ENCODE peak calls at places on chromosomes 16 and 17, in nine cellular contexts. F is CD4-positive, alpha-beta T cell; Z is AG10803; Q is body of pancreas; B is adrenal gland; N is GM06990; T is cardiac muscle cell; R is transverse colon; U is psoas muscle. E is an unnamed sample.

GRCh38 chr16:75288596-75289120 is 37.2 kb upstream of the BCAR1 start:
- DNase-seq in U (no peak), Q (no peak), N (no peak), R (no peak), F (peak), B (no peak), T (no peak), Z (no peak), E (no peak)

GRCh38 chr17:17062866-17063265 is 20.6 kb downstream of the MPRIP start:
- DNase-seq in U (no peak), Z (no peak), Q (no peak), N (no peak), T (no peak), F (no peak), R (no peak), B (peak), E (no peak)

GRCh38 chr16:30748634-30749445 is 615 bp downstream of the PHKG2 start:
- DNase-seq in N (no peak), R (peak), Q (peak), B (peak), U (peak), F (no peak), T (peak), Z (peak), E (peak)

GRCh38 chr16:17273142-17273561 is 197.6 kb downstream of the XYLT1 start:
- DNase-seq in U (no peak), Q (no peak), N (no peak), F (no peak), B (peak), T (peak), Z (peak), R (no peak), E (peak)

GRCh38 chr16:85370881-85371651 is 242.1 kb upstream of the GSE1 start:
- DNase-seq in B (peak), R (peak), N (no peak), T (no peak), Q (no peak), U (peak), F (no peak), Z (peak), E (no peak)

GRCh38 chr17:40522250-40522960 is 21.0 kb upstream of the TNS4 start:
- DNase-seq in Q (no peak), Z (peak), N (no peak), F (no peak), R (no peak), T (peak), U (no peak), B (no peak), E (no peak)

GRCh38 chr16:90020838-90021382 is 1.7 kb upstream of the DBNDD1 start:
- DNase-seq in Z (peak), F (no peak), N (no peak), Q (no peak), U (no peak), R (no peak), T (no peak), B (no peak), E (no peak)

GRCh38 chr16:85344502-85345128 is 232.3 kb upstream of the CIBAR2 start:
- DNase-seq in Z (no peak), F (no peak), R (no peak), T (no peak), B (no peak), Q (no peak), N (no peak), U (no peak), E (no peak)

GRCh38 chr16:47711809-47712208 is 250.7 kb downstream of the PHKB start:
- DNase-seq in B (no peak), N (no peak), F (no peak), U (no peak), Q (no peak), T (no peak), R (no peak), Z (no peak), E (no peak)

GRCh38 chr17:40025991-40026815 is 11.0 kb downstream of the CSF3 start:
- DNase-seq in U (no peak), F (peak), N (no peak), B (no peak), R (no peak), Z (no peak), Q (no peak), T (no peak), E (peak)

DNA sequence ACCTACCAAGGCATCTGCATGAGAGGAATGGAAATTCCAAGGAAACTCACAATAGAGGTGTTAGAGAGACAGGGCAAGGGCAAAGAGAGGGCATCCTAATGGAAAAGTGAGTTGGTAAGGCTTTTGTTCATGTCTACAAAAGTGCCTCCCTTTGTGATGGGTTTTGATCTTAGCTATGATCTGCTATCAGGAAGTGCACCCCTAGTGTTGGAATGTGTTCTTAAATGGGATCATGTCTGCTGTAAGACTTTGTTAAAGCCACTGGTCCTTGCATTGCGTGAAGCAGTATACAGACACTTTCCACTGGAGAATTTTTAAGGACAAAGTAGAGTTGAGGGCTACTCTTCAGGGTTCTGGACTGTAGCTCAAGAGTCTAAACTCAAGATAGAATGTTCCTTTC is 92.0 kb downstream of the MAP2K6 start:
- DNase-seq in Z (no peak), R (no peak), F (no peak), Q (no peak), B (no peak), N (no peak), U (no peak), T (no peak), E (no peak)
- TF ChIP-seq CTCF in Z (peak), R (peak), F (peak), Q (no peak), B (no peak), N (peak), U (no peak), T (peak), E (no peak)

GRCh38 chr17:11140501-11140900 is 100.5 kb upstream of the SHISA6 start:
- DNase-seq in Z (no peak), B (no peak), F (no peak), N (no peak), U (no peak), R (no peak), Q (no peak), T (no peak), E (no peak)

GRCh38 chr17:11140028-11140427 is 101.0 kb upstream of the SHISA6 start:
- DNase-seq in T (no peak), Z (no peak), U (no peak), B (no peak), R (no peak), Q (no peak), F (no peak), N (no peak), E (no peak)

GRCh38 chr17:11142231-11142630 is 98.8 kb upstream of the SHISA6 start:
- DNase-seq in B (no peak), R (no peak), F (no peak), T (no peak), U (no peak), Z (no peak), Q (no peak), N (no peak), E (no peak)

DNA sequence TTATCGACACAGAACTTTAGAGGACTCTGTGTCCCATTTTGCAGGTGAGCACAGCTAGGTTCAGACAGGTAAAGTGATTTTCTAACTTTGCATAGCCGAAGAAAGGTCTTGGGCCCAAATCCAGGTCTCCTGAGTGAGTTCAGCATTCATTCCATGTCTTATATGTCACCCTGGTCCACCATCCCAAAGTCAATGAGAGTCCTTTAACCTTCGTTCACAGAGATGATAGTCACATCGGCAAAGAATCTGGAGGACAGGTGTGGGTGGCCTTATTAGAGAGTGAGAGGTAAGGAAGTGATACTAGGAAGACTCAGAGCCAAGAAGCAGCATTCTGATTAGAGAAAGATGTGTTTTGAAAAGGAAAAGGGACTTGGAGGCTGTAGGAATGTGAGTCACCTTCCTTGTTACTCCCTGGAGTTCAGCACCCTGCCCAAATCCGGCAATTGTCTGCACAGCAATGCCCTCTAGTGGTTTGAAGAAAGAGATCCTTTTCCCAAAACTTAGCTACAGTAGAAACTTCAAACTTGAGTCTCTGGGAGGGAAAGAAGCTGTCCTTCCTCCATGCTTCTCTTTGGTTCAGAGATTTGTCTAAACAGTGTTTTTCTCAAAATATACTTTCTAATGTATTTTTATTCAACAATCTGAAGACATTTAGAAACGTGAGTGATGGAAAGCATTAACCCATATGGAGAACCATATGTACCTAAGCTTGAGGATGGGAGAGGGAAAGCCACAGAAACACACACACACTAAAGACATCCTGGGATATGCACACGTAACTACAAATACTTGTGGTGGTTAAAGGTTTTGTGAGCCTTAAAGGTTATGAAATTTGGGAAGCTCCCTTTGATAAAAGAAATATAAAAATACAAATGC is 96.4 kb upstream of the SHISA6 start:
- DNase-seq in T (peak), N (no peak), U (no peak), Z (peak), R (peak), B (peak), F (no peak), Q (peak), E (peak)
- TF ChIP-seq CTCF in T (peak), N (peak), U (peak), Z (peak), R (peak), B (peak), F (no peak), Q (peak), E (no peak)

GRCh38 chr17:19645608-19646250 is 2.8 kb upstream of the ALDH3A2 start:
- DNase-seq in R (peak), Z (no peak), F (peak), B (peak), N (peak), Q (peak), T (peak), U (no peak), E (no peak)
- TF ChIP-seq CTCF in R (peak), Z (peak), F (peak), B (peak), N (peak), Q (peak), T (peak), U (peak), E (peak)

GRCh38 chr17:28427372-28427771 is 21.4 kb upstream of the SLC46A1 start:
- DNase-seq in N (no peak), Z (peak), U (no peak), R (no peak), F (no peak), B (no peak), Q (no peak), T (no peak), E (no peak)

GRCh38 chr17:28421775-28422305 is 15.8 kb upstream of the SLC46A1 start:
- DNase-seq in U (no peak), N (no peak), F (no peak), B (no peak), R (no peak), T (no peak), Q (no peak), Z (no peak), E (no peak)

GRCh38 chr17:28425206-28425605 is 19.2 kb upstream of the SLC46A1 start:
- DNase-seq in B (no peak), R (no peak), Q (no peak), F (no peak), N (no peak), T (no peak), U (no peak), Z (no peak), E (no peak)

DNA sequence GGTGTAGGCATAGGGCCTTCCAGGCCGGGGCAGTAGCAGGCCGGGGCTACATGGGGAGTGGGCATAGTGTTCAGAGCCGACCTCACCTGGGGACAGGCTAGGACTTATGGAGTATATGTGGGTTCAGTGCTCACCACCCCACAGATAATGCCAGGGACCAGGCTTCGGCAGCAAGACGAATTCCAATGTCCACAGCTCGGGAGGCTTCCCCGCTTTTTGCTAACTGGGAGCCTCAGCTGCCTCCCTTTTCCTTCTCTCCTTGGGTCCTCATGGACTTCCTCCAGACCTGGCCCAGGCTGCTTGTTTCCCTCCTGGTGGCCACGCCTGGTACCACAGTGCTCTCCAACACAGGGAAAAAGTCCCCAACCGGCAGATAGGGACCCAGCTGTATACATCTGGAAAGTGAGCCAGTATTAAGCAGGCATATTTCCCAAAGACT is 20.1 kb upstream of the SLC46A1 start:
- DNase-seq in R (peak), Q (no peak), T (peak), F (no peak), U (no peak), B (no peak), Z (no peak), N (no peak), E (peak)
- TF ChIP-seq CTCF in R (peak), Q (peak), T (peak), F (no peak), U (no peak), B (peak), Z (peak), N (peak), E (no peak)

GRCh38 chr16:1772908-1773702 is at the start of gene MRPS34:
- DNase-seq in T (peak), U (peak), N (peak), Q (peak), B (peak), Z (peak), R (peak), F (peak), E (peak)
- TF ChIP-seq CTCF in T (peak), U (peak), N (peak), Q (peak), B (peak), Z (peak), R (peak), F (peak), E (peak)

DNA sequence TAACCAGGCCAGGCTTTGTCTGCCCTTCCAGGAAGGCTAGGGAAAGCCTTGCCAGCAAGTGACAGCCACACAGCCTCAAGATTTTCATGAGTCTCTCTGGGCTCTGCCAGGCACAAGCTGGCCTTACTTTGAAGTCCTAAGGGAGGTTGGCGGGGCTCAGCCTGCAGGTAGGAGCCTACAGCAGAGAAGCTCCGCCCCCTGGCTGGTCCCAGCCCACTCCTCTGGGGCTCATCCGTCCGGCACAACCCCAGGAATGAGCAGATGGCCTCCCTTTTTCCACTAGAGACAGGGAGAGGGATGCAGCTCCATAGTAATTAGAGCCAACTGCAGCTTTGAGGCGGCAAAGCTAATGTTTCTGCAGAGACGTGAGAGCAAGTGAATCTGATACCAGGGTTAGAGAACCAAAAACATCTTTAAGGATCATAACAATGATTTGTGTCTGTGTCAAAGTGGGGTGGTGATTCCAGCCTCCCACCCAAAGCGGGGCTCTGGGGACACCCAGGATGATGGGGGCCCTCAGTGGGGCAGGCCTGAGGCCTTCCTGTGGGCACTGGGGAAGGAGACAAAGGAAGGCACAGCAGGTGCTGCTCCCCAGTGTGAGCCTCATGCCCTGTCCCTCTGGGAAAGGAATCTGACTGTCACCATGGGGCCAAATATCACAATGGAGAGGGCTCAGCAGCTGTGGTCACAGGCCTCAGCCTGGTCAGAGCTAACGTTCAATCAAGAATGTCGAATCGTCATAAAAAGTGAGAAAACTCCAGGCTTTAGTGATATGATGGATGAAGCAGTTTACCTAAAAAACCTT is 61.5 kb downstream of the RBFOX3 start:
- DNase-seq in B (no peak), F (no peak), N (no peak), Q (no peak), Z (no peak), U (peak), R (no peak), T (no peak), E (no peak)
- TF ChIP-seq CTCF in B (no peak), F (no peak), N (no peak), Q (no peak), Z (no peak), U (no peak), R (no peak), T (no peak), E (no peak)

GRCh38 chr17:7972131-7972785 is 30.2 kb upstream of the GUCY2D start:
- DNase-seq in U (peak), B (no peak), Z (no peak), T (peak), Q (no peak), F (no peak), R (no peak), N (no peak), E (no peak)
- TF ChIP-seq CTCF in U (no peak), B (no peak), Z (peak), T (peak), Q (no peak), F (no peak), R (peak), N (peak), E (no peak)

E was measured in Calu3.